ENCODE peak calls at places on chromosomes 12 and 14, in seven cellular contexts. One of them, this sample, is unnamed.
A peak's percentile ranks its signal among the peaks of the same experiment; 100 is the strongest.

GRCh38 chr12:65335021-65335714 is 56.7 kb downstream of the MSRB3 start:
- DNase-seq in psoas muscle: no peak
- DNase-seq in tibial artery: no peak
- DNase-seq in tibial nerve: peak; percentile 10
- DNase-seq in mucosa of descending colon: no peak
- DNase-seq in BE2C: no peak
- DNase-seq in transverse colon: no peak
- DNase-seq in this sample: no peak

GRCh38 chr12:29858270-29858786 is 74.6 kb upstream of the TMTC1 start:
- DNase-seq in BE2C: no peak
- DNase-seq in tibial nerve: no peak
- DNase-seq in tibial artery: no peak
- DNase-seq in psoas muscle: no peak
- DNase-seq in mucosa of descending colon: no peak
- DNase-seq in transverse colon: no peak
- DNase-seq in this sample: no peak

GRCh38 chr14:69522026-69522425 is 37.5 kb downstream of the PLEKHD1 start:
- DNase-seq in tibial nerve: no peak
- DNase-seq in BE2C: no peak
- DNase-seq in psoas muscle: no peak
- DNase-seq in tibial artery: no peak
- DNase-seq in mucosa of descending colon: no peak
- DNase-seq in transverse colon: no peak
- DNase-seq in this sample: peak; percentile 27

GRCh38 chr12:3055712-3056467 is 21.3 kb upstream of the TSPAN9 start:
- DNase-seq in mucosa of descending colon: no peak
- DNase-seq in tibial nerve: no peak
- DNase-seq in tibial artery: no peak
- DNase-seq in psoas muscle: no peak
- DNase-seq in BE2C: no peak
- DNase-seq in transverse colon: no peak
- DNase-seq in this sample: no peak

GRCh38 chr12:1793426-1794210 is 26.7 kb upstream of the LRTM2 start:
- DNase-seq in tibial nerve: no peak
- DNase-seq in psoas muscle: no peak
- DNase-seq in transverse colon: no peak
- DNase-seq in mucosa of descending colon: no peak
- DNase-seq in BE2C: no peak
- DNase-seq in tibial artery: no peak
- DNase-seq in this sample: no peak

GRCh38 chr12:89350661-89351488 is 1.4 kb downstream of the DUSP6 start:
- DNase-seq in tibial nerve: no peak
- DNase-seq in tibial artery: peak; percentile 67
- DNase-seq in mucosa of descending colon: peak; percentile 59
- DNase-seq in transverse colon: peak; percentile 33
- DNase-seq in BE2C: no peak
- DNase-seq in psoas muscle: peak; percentile 19
- DNase-seq in this sample: peak; percentile 79

GRCh38 chr12:111440631-111441030 is 34.9 kb downstream of the SH2B3 start:
- DNase-seq in transverse colon: no peak
- DNase-seq in mucosa of descending colon: no peak
- DNase-seq in BE2C: no peak
- DNase-seq in psoas muscle: no peak
- DNase-seq in tibial artery: no peak
- DNase-seq in tibial nerve: no peak
- DNase-seq in this sample: peak; percentile 36

GRCh38 chr12:19709889-19710288 is 270.6 kb downstream of the AEBP2 start:
- DNase-seq in psoas muscle: no peak
- DNase-seq in BE2C: no peak
- DNase-seq in transverse colon: no peak
- DNase-seq in tibial nerve: no peak
- DNase-seq in tibial artery: no peak
- DNase-seq in mucosa of descending colon: no peak
- DNase-seq in this sample: no peak

GRCh38 chr12:114690267-114691135 is 6.5 kb upstream of the TBX3 start:
- DNase-seq in mucosa of descending colon: no peak
- DNase-seq in tibial artery: no peak
- DNase-seq in BE2C: no peak
- DNase-seq in psoas muscle: no peak
- DNase-seq in transverse colon: no peak
- DNase-seq in tibial nerve: no peak
- DNase-seq in this sample: no peak

GRCh38 chr12:27355486-27355885 is 22.9 kb downstream of the BMAL2 start:
- DNase-seq in psoas muscle: no peak
- DNase-seq in mucosa of descending colon: no peak
- DNase-seq in transverse colon: no peak
- DNase-seq in tibial nerve: no peak
- DNase-seq in tibial artery: no peak
- DNase-seq in BE2C: no peak
- DNase-seq in this sample: no peak

GRCh38 chr12:59637657-59638150 is 41.9 kb downstream of the SLC16A7 start:
- DNase-seq in mucosa of descending colon: no peak
- DNase-seq in transverse colon: no peak
- DNase-seq in tibial artery: no peak
- DNase-seq in BE2C: no peak
- DNase-seq in psoas muscle: no peak
- DNase-seq in tibial nerve: no peak
- DNase-seq in this sample: no peak

GRCh38 chr12:50112456-50113218 is 601 bp downstream of the COX14 start:
- DNase-seq in transverse colon: no peak
- DNase-seq in mucosa of descending colon: no peak
- DNase-seq in BE2C: no peak
- DNase-seq in tibial nerve: peak; percentile 44
- DNase-seq in psoas muscle: no peak
- DNase-seq in tibial artery: no peak
- DNase-seq in this sample: no peak

GRCh38 chr12:49428652-49429549 is 61.6 kb downstream of the SPATS2 start:
- DNase-seq in mucosa of descending colon: no peak
- DNase-seq in psoas muscle: no peak
- DNase-seq in BE2C: no peak
- DNase-seq in tibial nerve: no peak
- DNase-seq in tibial artery: no peak
- DNase-seq in transverse colon: no peak
- DNase-seq in this sample: no peak

GRCh38 chr14:95730126-95730525 is 16.2 kb upstream of the TCL1A start:
- DNase-seq in transverse colon: no peak
- DNase-seq in mucosa of descending colon: no peak
- DNase-seq in tibial artery: no peak
- DNase-seq in BE2C: no peak
- DNase-seq in psoas muscle: no peak
- DNase-seq in tibial nerve: no peak
- DNase-seq in this sample: no peak

GRCh38 chr14:26984318-26985177 is 386.7 kb upstream of the NOVA1 start:
- DNase-seq in psoas muscle: peak; percentile 43
- DNase-seq in transverse colon: peak; percentile 64
- DNase-seq in BE2C: peak; percentile 67
- DNase-seq in tibial artery: peak; percentile 67
- DNase-seq in mucosa of descending colon: peak; percentile 19
- DNase-seq in tibial nerve: peak; percentile 94
- DNase-seq in this sample: no peak

GRCh38 chr12:82314406-82314892 is 43.7 kb downstream of the CCDC59 start:
- DNase-seq in tibial artery: no peak
- DNase-seq in psoas muscle: no peak
- DNase-seq in mucosa of descending colon: peak; percentile 66
- DNase-seq in BE2C: no peak
- DNase-seq in tibial nerve: no peak
- DNase-seq in transverse colon: peak; percentile 53
- DNase-seq in this sample: peak; percentile 48

DNA sequence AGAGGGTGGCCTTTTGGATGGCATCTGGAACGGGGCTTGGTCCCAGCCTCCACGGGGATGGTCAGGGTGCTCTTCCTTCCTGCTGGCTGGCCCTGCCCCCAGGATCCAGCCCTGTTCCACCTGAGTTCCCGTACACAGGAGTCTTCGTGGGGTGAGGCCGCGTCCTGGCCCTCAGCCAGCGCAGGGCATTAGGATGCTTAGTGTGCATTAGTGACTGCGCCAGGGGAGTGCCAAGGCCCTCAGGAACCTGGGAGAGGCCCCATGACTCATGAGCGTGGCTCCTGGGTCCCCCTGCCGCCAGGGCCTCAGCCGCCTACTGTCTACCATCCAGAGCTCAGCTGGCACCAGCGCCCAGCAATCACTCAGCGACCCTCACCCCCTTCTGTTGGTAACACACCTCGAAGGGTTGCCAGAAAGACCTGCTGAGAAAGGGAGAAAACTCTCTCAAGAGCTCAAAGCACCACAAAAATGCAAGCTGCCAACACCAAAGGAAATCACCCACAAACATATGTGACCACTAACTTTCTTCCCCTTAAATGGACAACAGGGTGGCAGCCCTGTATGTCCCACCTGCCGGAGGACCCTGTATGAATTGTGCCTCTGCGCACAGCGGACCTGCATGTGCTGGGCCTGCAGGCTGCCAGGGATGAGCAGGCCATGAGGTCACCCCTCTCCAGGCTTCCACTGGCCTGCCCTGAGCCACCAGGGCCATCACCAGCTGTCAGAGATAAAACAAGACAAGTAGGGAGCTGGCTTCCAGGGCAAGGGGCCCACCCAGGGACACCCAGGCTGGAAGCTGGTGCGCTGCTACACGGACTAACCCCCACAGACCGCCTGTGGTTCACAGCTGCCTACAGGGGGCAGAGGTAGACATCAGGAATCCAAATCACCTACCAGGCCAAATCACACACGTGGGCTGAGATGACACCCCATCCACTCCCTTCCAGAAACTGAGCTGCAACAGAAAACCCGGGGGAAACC is 28.7 kb downstream of the CCDC85C start:
- DNase-seq in psoas muscle: no peak
- DNase-seq in tibial nerve: no peak
- DNase-seq in tibial artery: no peak
- DNase-seq in BE2C: peak; percentile 82
- DNase-seq in transverse colon: peak; percentile 91
- DNase-seq in mucosa of descending colon: peak; percentile 87
- DNase-seq in this sample: no peak
- H3K4me1 ChIP-seq in psoas muscle: peaks cover 74% of the 10 kb centered on the region
- H3K4me1 ChIP-seq in tibial nerve: peaks cover 35% of the 10 kb centered on the region
- H3K4me1 ChIP-seq in tibial artery: peaks cover 31% of the 10 kb centered on the region
- H3K4me1 ChIP-seq in BE2C: peaks cover 73% of the 10 kb centered on the region
- H3K4me1 ChIP-seq in transverse colon: peaks cover 98% of the 10 kb centered on the region
- H3K4me1 ChIP-seq in mucosa of descending colon: peaks cover 82% of the 10 kb centered on the region
- H3K4me1 ChIP-seq in this sample: peaks cover 72% of the 10 kb centered on the region

DNA sequence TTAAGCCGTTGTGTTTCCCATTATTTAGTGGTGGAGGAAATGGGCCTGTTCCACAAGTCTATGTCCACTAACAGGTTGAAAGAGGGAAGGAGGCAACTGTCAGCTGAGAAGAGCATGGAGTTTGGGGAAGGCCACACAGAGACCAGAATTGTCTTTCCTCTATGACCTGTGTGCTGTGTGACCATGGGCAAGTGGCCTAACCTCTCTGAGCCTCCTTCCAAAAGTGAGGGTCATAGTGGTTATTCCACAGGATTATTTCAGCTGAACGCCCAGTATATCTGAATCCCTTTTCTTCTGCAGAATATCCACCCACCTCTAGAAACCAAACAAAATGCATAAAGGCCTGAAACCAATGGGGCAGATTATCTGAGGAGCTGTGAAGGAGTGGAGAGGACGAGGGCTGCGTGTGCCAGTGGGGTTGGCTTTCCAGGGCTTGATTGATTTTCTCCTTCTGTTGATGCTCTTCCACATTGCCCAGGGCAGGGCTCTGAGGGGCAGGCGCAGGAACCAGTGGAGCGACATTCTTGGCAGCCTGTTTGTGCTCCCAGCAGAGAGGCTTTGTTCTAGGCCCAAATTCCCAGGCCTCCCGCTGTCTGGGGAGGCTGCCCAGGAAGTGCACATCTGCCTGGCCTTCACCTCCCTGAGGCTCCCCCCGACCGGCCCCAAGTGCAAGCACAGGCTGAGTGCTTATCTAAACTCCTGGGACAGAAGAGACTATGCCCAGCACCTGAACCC is 452.7 kb downstream of the BCL11B start:
- DNase-seq in tibial nerve: no peak
- DNase-seq in tibial artery: no peak
- DNase-seq in mucosa of descending colon: no peak
- DNase-seq in BE2C: no peak
- DNase-seq in transverse colon: no peak
- DNase-seq in psoas muscle: no peak
- DNase-seq in this sample: no peak
- TF ChIP-seq CTCF in tibial nerve: no peak
- TF ChIP-seq CTCF in tibial artery: no peak
- TF ChIP-seq CTCF in mucosa of descending colon: no peak
- TF ChIP-seq CTCF in BE2C: no peak
- TF ChIP-seq CTCF in transverse colon: no peak
- TF ChIP-seq CTCF in psoas muscle: no peak
- TF ChIP-seq CTCF in this sample: no peak

GRCh38 chr12:6951551-6952120 is 480 bp downstream of the PTPN6 start:
- DNase-seq in psoas muscle: no peak
- DNase-seq in tibial artery: no peak
- DNase-seq in tibial nerve: no peak
- DNase-seq in transverse colon: no peak
- DNase-seq in BE2C: no peak
- DNase-seq in mucosa of descending colon: peak; percentile 31
- DNase-seq in this sample: no peak

GRCh38 chr12:6950944-6951540 is at the start of gene PTPN6:
- DNase-seq in BE2C: no peak
- DNase-seq in transverse colon: peak; percentile 74
- DNase-seq in mucosa of descending colon: peak; percentile 76
- DNase-seq in psoas muscle: no peak
- DNase-seq in tibial nerve: no peak
- DNase-seq in tibial artery: no peak
- DNase-seq in this sample: no peak

GRCh38 chr12:6952121-6952859 is 1.1 kb downstream of the PTPN6 start:
- DNase-seq in mucosa of descending colon: peak; percentile 36
- DNase-seq in tibial nerve: no peak
- DNase-seq in tibial artery: no peak
- DNase-seq in transverse colon: no peak
- DNase-seq in psoas muscle: no peak
- DNase-seq in BE2C: no peak
- DNase-seq in this sample: peak; percentile 77

GRCh38 chr12:6949063-6949594 is 2.0 kb upstream of the PTPN6 start:
- DNase-seq in transverse colon: no peak
- DNase-seq in psoas muscle: peak; percentile 11
- DNase-seq in tibial nerve: no peak
- DNase-seq in BE2C: no peak
- DNase-seq in tibial artery: no peak
- DNase-seq in mucosa of descending colon: peak; percentile 32
- DNase-seq in this sample: no peak

GRCh38 chr12:6950401-6950801 is 755 bp upstream of the PTPN6 start:
- DNase-seq in tibial nerve: no peak
- DNase-seq in psoas muscle: peak; percentile 1
- DNase-seq in mucosa of descending colon: peak; percentile 15
- DNase-seq in tibial artery: no peak
- DNase-seq in transverse colon: no peak
- DNase-seq in BE2C: no peak
- DNase-seq in this sample: no peak
- H3K4me1 ChIP-seq in tibial nerve: peaks cover 37% of the 10 kb centered on the region
- H3K4me1 ChIP-seq in psoas muscle: peaks cover 10% of the 10 kb centered on the region
- H3K4me1 ChIP-seq in mucosa of descending colon: peaks cover 27% of the 10 kb centered on the region
- H3K4me1 ChIP-seq in tibial artery: peaks cover 12% of the 10 kb centered on the region
- H3K4me1 ChIP-seq in transverse colon: peaks cover 45% of the 10 kb centered on the region
- H3K4me1 ChIP-seq in BE2C: no peaks in the 10 kb centered on the region
- H3K4me1 ChIP-seq in this sample: peaks cover 27% of the 10 kb centered on the region

DNA sequence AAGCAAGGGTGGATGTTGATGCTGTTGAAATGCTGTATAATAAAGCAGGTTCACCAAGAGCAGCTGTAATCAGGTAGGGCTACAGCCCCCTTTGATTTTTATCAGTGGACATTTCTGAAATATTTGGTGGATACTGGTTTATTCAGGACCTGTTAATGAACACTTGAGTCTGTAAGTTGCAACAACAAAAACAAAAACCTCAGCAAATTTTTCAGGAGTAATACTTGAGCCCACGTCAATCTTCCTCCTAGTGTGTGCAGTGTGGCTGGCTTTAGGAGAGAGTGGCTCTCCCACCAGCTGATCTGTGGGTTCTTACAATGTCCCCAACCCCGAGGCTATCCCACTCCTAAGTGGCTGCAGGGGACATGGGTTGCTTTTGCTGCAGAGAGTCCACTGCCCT is 347.8 kb downstream of the GLT1D1 start:
- DNase-seq in transverse colon: no peak
- DNase-seq in tibial nerve: no peak
- DNase-seq in tibial artery: no peak
- DNase-seq in psoas muscle: no peak
- DNase-seq in mucosa of descending colon: no peak
- DNase-seq in BE2C: no peak
- DNase-seq in this sample: no peak
- TF ChIP-seq CTCF in transverse colon: no peak
- TF ChIP-seq CTCF in tibial nerve: no peak
- TF ChIP-seq CTCF in tibial artery: no peak
- TF ChIP-seq CTCF in psoas muscle: no peak
- TF ChIP-seq CTCF in mucosa of descending colon: no peak
- TF ChIP-seq CTCF in BE2C: no peak
- TF ChIP-seq CTCF in this sample: no peak

This sample was measured in suprapubic skin.